ENCODE peak calls at places on chromosomes 4 and X, in six cellular contexts. W, A, S, C, T and F are unnamed samples.

GRCh38 chr4:80713409-80713808 is 317.1 kb upstream of the BMP3 start:
- DNase-seq in W (no peak), A (no peak), S (no peak), C (no peak), T (no peak), F (no peak)

GRCh38 chrX:110082156-110082555 is 79.2 kb downstream of the TMEM164 start:
- DNase-seq in W (peak), A (no peak), S (no peak), C (peak), T (no peak), F (no peak)

GRCh38 chr4:186688150-186688943 is 35.3 kb downstream of the FAT1 start:
- DNase-seq in W (no peak), A (no peak), S (no peak), C (no peak), T (no peak), F (no peak)

GRCh38 chr4:146522862-146523205 is 1.1 kb upstream of the SLC10A7 start:
- DNase-seq in W (peak), A (no peak), S (no peak), C (peak), T (no peak), F (no peak)

GRCh38 chr4:80069837-80070788 is 2.9 kb downstream of the ANTXR2 start:
- DNase-seq in W (peak), A (no peak), S (no peak), C (no peak), T (no peak), F (no peak)

GRCh38 chrX:11461181-11462001 is 168.2 kb downstream of the AMELX start:
- DNase-seq in W (peak), A (no peak), S (no peak), C (no peak), T (no peak), F (no peak)

GRCh38 chr4:71229477-71230257 is 109.2 kb upstream of the SLC4A4 start:
- DNase-seq in W (peak), A (peak), S (peak), C (peak), T (no peak), F (no peak)

GRCh38 chr4:35182451-35182850 is 1061.9 kb downstream of the ARAP2 start:
- DNase-seq in W (no peak), A (no peak), S (no peak), C (no peak), T (no peak), F (no peak)

GRCh38 chr4:75708218-75708691 is 16.1 kb upstream of the USO1 start:
- DNase-seq in W (no peak), A (no peak), S (no peak), C (no peak), T (peak), F (no peak)

GRCh38 chrX:2500091-2500680 is 590 bp downstream of the DHRSX start:
- DNase-seq in W (peak), A (peak), S (no peak), C (peak), T (peak), F (no peak)

GRCh38 chrX:40411350-40412111 is 169.2 kb upstream of the ATP6AP2 start:
- DNase-seq in W (no peak), A (no peak), S (no peak), C (no peak), T (no peak), F (no peak)

GRCh38 chr4:88219099-88219498 is 60.7 kb upstream of the ABCG2 start:
- DNase-seq in W (peak), A (peak), S (no peak), C (peak), T (peak), F (no peak)

GRCh38 chr4:110503588-110504435 is 27.9 kb downstream of the ENPEP start:
- DNase-seq in W (peak), A (no peak), S (no peak), C (peak), T (no peak), F (no peak)

GRCh38 chr4:9808077-9808476 is 26.6 kb downstream of the DRD5 start:
- DNase-seq in W (no peak), A (no peak), S (no peak), C (no peak), T (no peak), F (no peak)

GRCh38 chr4:24476209-24476781 is 108.1 kb downstream of the DHX15 start:
- DNase-seq in W (peak), A (peak), S (no peak), C (no peak), T (no peak), F (no peak)

GRCh38 chrX:13659057-13659456 is 6.1 kb downstream of the TCEANC start:
- DNase-seq in W (peak), A (no peak), S (no peak), C (peak), T (no peak), F (no peak)

GRCh38 chrX:1883772-1884171 is 268.9 kb downstream of the ASMT start:
- DNase-seq in W (no peak), A (no peak), S (no peak), C (peak), T (no peak), F (no peak)

GRCh38 chr4:5993876-5994811 is 24.1 kb downstream of the C4orf50 start:
- DNase-seq in W (no peak), A (no peak), S (no peak), C (no peak), T (no peak), F (no peak)

GRCh38 chrX:63993936-63994335 is 208.9 kb upstream of the ARHGEF9 start:
- DNase-seq in W (no peak), A (no peak), S (no peak), C (no peak), T (no peak), F (no peak)

GRCh38 chrX:71095971-71096701 is 485 bp downstream of the FOXO4 start:
- DNase-seq in W (peak), A (no peak), S (no peak), C (peak), T (no peak), F (peak)

GRCh38 chr4:110620352-110621327 is 2.2 kb downstream of the PITX2 start:
- DNase-seq in W (no peak), A (peak), S (no peak), C (no peak), T (no peak), F (no peak)

GRCh38 chr4:125390727-125391126 is 76.0 kb downstream of the FAT4 start:
- DNase-seq in W (no peak), A (no peak), S (no peak), C (no peak), T (no peak), F (no peak)

GRCh38 chrX:80747832-80748231 is 61.8 kb downstream of the BRWD3 start:
- DNase-seq in W (peak), A (no peak), S (no peak), C (peak), T (no peak), F (no peak)

GRCh38 chr4:152935661-152936445 is at the start of gene FHDC1:
- DNase-seq in W (peak), A (peak), S (no peak), C (no peak), T (peak), F (peak)

GRCh38 chr4:173346074-173346473 is 11.9 kb upstream of the HMGB2 start:
- DNase-seq in W (peak), A (no peak), S (no peak), C (peak), T (no peak), F (no peak)

GRCh38 chrX:110600745-110601310 is 194.8 kb downstream of the CHRDL1 start:
- DNase-seq in W (peak), A (no peak), S (no peak), C (peak), T (no peak), F (no peak)

GRCh38 chr4:90837241-90837640 is 710.0 kb downstream of the CCSER1 start:
- DNase-seq in W (no peak), A (no peak), S (no peak), C (no peak), T (no peak), F (no peak)

GRCh38 chr4:121144021-121144420 is 20.1 kb downstream of the TNIP3 start:
- DNase-seq in W (no peak), A (no peak), S (no peak), C (no peak), T (no peak), F (no peak)

GRCh38 chr4:174209296-174209695 is 74.2 kb downstream of the FBXO8 start:
- DNase-seq in W (peak), A (no peak), S (no peak), C (no peak), T (no peak), F (no peak)

GRCh38 chr4:114178392-114178791 is 198.9 kb upstream of the ARSJ start:
- DNase-seq in W (no peak), A (no peak), S (no peak), C (peak), T (no peak), F (no peak)

GRCh38 chr4:130359537-130359936 is 1263.6 kb downstream of the C4orf33 start:
- DNase-seq in W (peak), A (no peak), S (no peak), C (peak), T (no peak), F (no peak)

GRCh38 chr4:147782087-147782781 is 50.3 kb downstream of the ARHGAP10 start:
- DNase-seq in W (peak), A (no peak), S (no peak), C (peak), T (no peak), F (no peak)

GRCh38 chr4:185040523-185040922 is 22.2 kb downstream of the HELT start:
- DNase-seq in W (no peak), A (no peak), S (no peak), C (peak), T (no peak), F (no peak)